ENCODE peak calls at places on chromosomes 16 and 17, in nine cellular contexts. D is CD8-positive, alpha-beta memory T cell; K is stimulated activated CD4-positive, alpha-beta T cell treated with anti-CD3 and anti-CD28 coated beads, Interleukin-15, amount 100 ng/mL, for 24 hours; U is fibroblast of lung; R is naive B cell; L is NCI-H2081 treated with DMSO at 0.1 percent for 48 hours; T is brain microvascular endothelial cell; G is OCI-M1; I is LHCN-M2. M is an unnamed sample.

GRCh38 chr17:46868689-46869187 is 17.4 kb downstream of the WNT9B start:
- DNase-seq in D (no peak), K (no peak), U (peak; percentile 4), R (no peak), L (no peak), T (no peak), G (no peak), I (no peak), M (no peak)

GRCh38 chr17:30093463-30094147 is 23.0 kb upstream of the NSRP1 start:
- DNase-seq in D (peak; percentile 8), K (peak; percentile 47), U (peak; percentile 61), R (peak; percentile 56), L (no peak), T (peak; percentile 55), G (peak; percentile 89), I (peak; percentile 63), M (peak; percentile 58)

GRCh38 chr16:70253291-70254094 is 1.8 kb upstream of the EXOSC6 start:
- DNase-seq in D (peak; percentile 9), K (peak; percentile 53), U (peak; percentile 47), R (peak; percentile 24), L (no peak), T (peak; percentile 54), G (peak; percentile 61), I (peak; percentile 39), M (peak; percentile 64)

GRCh38 chr17:75875940-75876189 is 2.5 kb downstream of the TRIM47 start:
- DNase-seq in D (no peak), K (no peak), U (no peak), R (no peak), L (no peak), T (no peak), G (no peak), I (no peak), M (no peak)

GRCh38 chr17:61647044-61647443 is 56.0 kb upstream of the NACA2 start:
- DNase-seq in D (no peak), K (no peak), U (peak; percentile 68), R (no peak), L (no peak), T (peak; percentile 35), G (no peak), I (peak; percentile 50), M (no peak)

GRCh38 chr16:68417711-68418301 is 30.5 kb downstream of the SMPD3 start:
- DNase-seq in D (peak; percentile 49), K (peak; percentile 74), U (no peak), R (peak; percentile 55), L (peak; percentile 56), T (no peak), G (peak; percentile 25), I (no peak), M (peak; percentile 84)

GRCh38 chr17:40555296-40556190 is 9.7 kb downstream of the CCR7 start:
- DNase-seq in D (no peak), K (no peak), U (no peak), R (no peak), L (no peak), T (no peak), G (no peak), I (no peak), M (peak; percentile 26)

GRCh38 chr16:17470871-17471744 is at the start of gene XYLT1:
- DNase-seq in D (peak; percentile 46), K (peak; percentile 74), U (peak; percentile 95), R (peak; percentile 44), L (no peak), T (peak; percentile 44), G (no peak), I (peak; percentile 93), M (peak; percentile 51)

M was measured in activated CD8-positive, alpha-beta T cell treated with anti-CD3 and anti-CD28 coated beads for 36 hours.